ENCODE peak calls at places on chromosomes 2 and 18, in eight cellular contexts. M is T-helper 1 cell; G is neural progenitor cell; E is body of pancreas; T is GM10248; H is astrocyte; B is D341Med; O is central memory CD4-positive, alpha-beta T cell. U is an unnamed sample.

GRCh38 chr2:225493420-225494099 is 94.0 kb downstream of the NYAP2 start:
- DNase-seq in M (no peak), G (no peak), E (no peak), T (no peak), H (no peak), B (no peak), O (no peak), U (no peak)

GRCh38 chr2:174009488-174010223 is 44.5 kb upstream of the SP3 start:
- DNase-seq in M (no peak), G (no peak), E (no peak), T (no peak), H (peak), B (no peak), O (no peak), U (no peak)

GRCh38 chr2:142241016-142241415 is 110.2 kb upstream of the LRP1B start:
- DNase-seq in M (no peak), G (no peak), E (no peak), T (no peak), H (no peak), B (no peak), O (no peak), U (no peak)

GRCh38 chr2:24048662-24049484 is 668 bp upstream of the FKBP1B start:
- DNase-seq in M (no peak), G (peak), E (no peak), T (no peak), H (no peak), B (no peak), O (no peak), U (no peak)

GRCh38 chr2:74374509-74375205 is 5.5 kb downstream of the DCTN1 start:
- DNase-seq in M (no peak), G (peak), E (peak), T (no peak), H (peak), B (peak), O (no peak), U (peak)

GRCh38 chr2:102736174-102736606 is 25.6 kb upstream of the TMEM182 start:
- DNase-seq in M (no peak), G (peak), E (peak), T (peak), H (peak), B (peak), O (no peak), U (peak)

GRCh38 chr18:11955299-11956029 is 25.8 kb upstream of the IMPA2 start:
- DNase-seq in M (no peak), G (no peak), E (peak), T (no peak), H (peak), B (no peak), O (no peak), U (no peak)

GRCh38 chr2:37837576-37838335 is 87.3 kb upstream of the RMDN2 start:
- DNase-seq in M (no peak), G (peak), E (peak), T (no peak), H (no peak), B (no peak), O (no peak), U (no peak)

GRCh38 chr18:22169011-22169888 is at the start of gene GATA6:
- DNase-seq in M (peak), G (peak), E (peak), T (peak), H (peak), B (peak), O (peak), U (peak)

GRCh38 chr18:36809590-36810381 is 19.0 kb downstream of the TPGS2 start:
- DNase-seq in M (peak), G (peak), E (peak), T (peak), H (peak), B (peak), O (peak), U (peak)

GRCh38 chr2:61645911-61646310 is 107.8 kb upstream of the XPO1 start:
- DNase-seq in M (no peak), G (no peak), E (no peak), T (no peak), H (peak), B (no peak), O (no peak), U (no peak)

GRCh38 chr2:242031481-242032019 is 162.0 kb downstream of the RTP5 start:
- DNase-seq in M (peak), G (no peak), E (no peak), T (no peak), H (peak), B (no peak), O (peak), U (no peak)

GRCh38 chr2:39871291-39871761 is 92.3 kb upstream of the THUMPD2 start:
- DNase-seq in M (no peak), G (peak), E (no peak), T (no peak), H (peak), B (peak), O (no peak), U (no peak)

GRCh38 chr2:100959225-100959880 is 42.7 kb upstream of the RPL31 start:
- DNase-seq in M (no peak), G (no peak), E (no peak), T (no peak), H (peak), B (no peak), O (no peak), U (no peak)

GRCh38 chr2:196234672-196235071 is 63.3 kb upstream of the STK17B start:
- DNase-seq in M (peak), G (no peak), E (no peak), T (no peak), H (peak), B (no peak), O (peak), U (no peak)

GRCh38 chr18:47613929-47614328 is 316.5 kb downstream of the SMAD2 start:
- DNase-seq in M (no peak), G (no peak), E (no peak), T (no peak), H (no peak), B (no peak), O (no peak), U (no peak)

GRCh38 chr2:190420822-190421221 is 12.7 kb downstream of the MFSD6 start:
- DNase-seq in M (no peak), G (no peak), E (no peak), T (no peak), H (no peak), B (no peak), O (no peak), U (no peak)

U was measured in HEK293T.